ENCODE peak calls at places on chromosomes 6 and 20, in eight cellular contexts. I is AG04450; R is WERI-Rb-1; X is cardiac muscle cell; Q is aorta; U is CD4-positive, alpha-beta memory T cell; D is neural progenitor cell; N is heart left ventricle. C is an unnamed sample.

GRCh38 chr6:100296810-100297544 is 167.7 kb downstream of the SIM1 start:
- DNase-seq in R (no peak), D (no peak), X (peak), I (peak), Q (no peak), N (no peak), U (no peak), C (no peak)

GRCh38 chr6:52390361-52390727 is 28.4 kb downstream of the PAQR8 start:
- DNase-seq in N (no peak), X (peak), U (peak), Q (no peak), R (no peak), I (no peak), D (no peak), C (no peak)

GRCh38 chr6:150886155-150886554 is 20.7 kb downstream of the MTHFD1L start:
- DNase-seq in N (no peak), U (no peak), I (no peak), Q (no peak), R (no peak), D (no peak), X (no peak), C (no peak)

GRCh38 chr6:48766349-48766748 is 655.4 kb upstream of the PTCHD4 start:
- DNase-seq in U (no peak), Q (no peak), I (peak), N (no peak), X (peak), R (no peak), D (no peak), C (no peak)

GRCh38 chr20:39516964-39517363 is 554.8 kb downstream of the DHX35 start:
- DNase-seq in N (no peak), I (no peak), U (no peak), D (no peak), X (no peak), Q (no peak), R (no peak), C (peak)

GRCh38 chr20:621115-621756 is 11.1 kb upstream of the TCF15 start:
- DNase-seq in U (no peak), I (no peak), N (no peak), Q (no peak), R (no peak), X (no peak), D (no peak), C (no peak)

GRCh38 chr6:95547043-95547442 is 30.3 kb upstream of the MANEA start:
- DNase-seq in U (no peak), Q (no peak), D (no peak), X (no peak), R (no peak), I (no peak), N (no peak), C (no peak)

GRCh38 chr20:37473249-37474000 is 47.6 kb upstream of the NNAT start:
- DNase-seq in Q (no peak), U (no peak), X (no peak), R (no peak), D (no peak), N (no peak), I (no peak), C (no peak)

GRCh38 chr6:43702522-43703440 is 15.2 kb upstream of the MRPS18A start:
- DNase-seq in U (peak), D (peak), I (peak), X (peak), Q (peak), R (peak), N (peak), C (peak)

GRCh38 chr20:19880256-19881079 is 122.4 kb downstream of the RIN2 start:
- DNase-seq in I (peak), U (no peak), R (no peak), N (no peak), D (no peak), Q (no peak), X (peak), C (no peak)

GRCh38 chr20:19882446-19882845 is 124.4 kb downstream of the RIN2 start:
- DNase-seq in X (no peak), N (no peak), U (no peak), I (no peak), Q (no peak), D (no peak), R (no peak), C (no peak)

GRCh38 chr20:19881990-19882389 is 123.9 kb downstream of the RIN2 start:
- DNase-seq in Q (no peak), N (no peak), U (no peak), D (no peak), I (no peak), R (no peak), X (no peak), C (no peak)

GRCh38 chr20:19883501-19883900 is 125.4 kb downstream of the RIN2 start:
- DNase-seq in D (no peak), U (no peak), I (no peak), R (no peak), Q (no peak), X (no peak), N (no peak), C (no peak)

GRCh38 chr20:19881080-19881840 is 123.2 kb downstream of the RIN2 start:
- DNase-seq in R (no peak), D (no peak), U (no peak), X (no peak), Q (no peak), I (no peak), N (no peak), C (no peak)
- H3K27ac ChIP-seq in R (no peak), D (no peak), U (no peak), X (no peak), Q (no peak), I (peak), N (no peak), C (no peak)

GRCh38 chr6:34226066-34226465 is 10.6 kb upstream of the HMGA1 start:
- DNase-seq in I (no peak), D (no peak), N (no peak), R (no peak), U (no peak), Q (no peak), X (no peak), C (no peak)
- H3K4me3 ChIP-seq in I (no peak), D (no peak), N (no peak), R (no peak), U (no peak), Q (no peak), X (no peak), C (no peak)

GRCh38 chr6:34360556-34360955 is 31.9 kb downstream of the NUDT3 start:
- DNase-seq in D (no peak), I (no peak), X (peak), N (no peak), R (no peak), Q (no peak), U (no peak), C (no peak)
- H3K27ac ChIP-seq in D (no peak), I (peak), X (no peak), N (no peak), R (no peak), Q (no peak), U (no peak), C (peak)

GRCh38 chr6:41836022-41836659 is 48.6 kb downstream of the TOMM6 start:
- DNase-seq in U (no peak), D (no peak), N (no peak), I (no peak), Q (no peak), R (no peak), X (peak), C (peak)
- H3K4me3 ChIP-seq in U (no peak), D (no peak), N (no peak), I (no peak), Q (no peak), R (no peak), X (no peak), C (peak)

GRCh38 chr6:108564178-108564577 is 3.5 kb downstream of the FOXO3 start:
- DNase-seq in U (no peak), N (no peak), Q (no peak), R (no peak), X (peak), D (no peak), I (no peak), C (no peak)
- H3K27ac ChIP-seq in U (peak), N (peak), Q (no peak), R (no peak), X (no peak), D (no peak), I (peak), C (peak)

DNA sequence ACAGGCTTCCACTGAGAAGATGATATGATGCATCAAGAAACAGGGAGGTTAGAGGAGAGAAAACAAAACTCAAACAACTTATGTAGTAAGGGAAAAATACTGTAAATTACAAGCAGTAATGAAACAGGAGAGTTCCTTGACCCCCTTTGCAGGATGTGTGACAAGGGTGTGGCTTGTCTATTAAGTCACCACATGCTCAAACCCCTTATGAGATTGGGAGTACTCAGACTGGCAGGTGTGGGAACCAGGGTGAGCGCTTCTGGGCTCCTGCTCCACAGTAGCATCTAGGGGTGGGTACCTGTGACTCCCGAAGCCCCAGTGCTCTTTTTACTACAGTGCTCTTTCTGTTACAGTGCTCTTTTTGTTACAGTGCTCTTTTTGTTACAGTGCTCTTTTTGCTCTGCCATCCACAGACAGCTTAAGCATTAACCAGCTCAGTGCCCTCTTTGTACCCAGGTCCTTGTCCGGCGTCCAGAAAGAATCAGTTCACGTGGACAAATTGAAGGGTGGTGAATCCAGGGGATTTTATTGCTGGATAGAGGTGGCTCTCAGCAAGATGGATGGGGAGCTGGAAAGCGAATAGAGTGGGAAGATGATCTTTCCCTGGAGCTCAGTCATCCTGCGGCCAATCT is 28.7 kb downstream of the OLIG3 start:
- DNase-seq in X (no peak), U (no peak), Q (no peak), I (no peak), N (no peak), D (no peak), R (no peak), C (no peak)
- H3K4me3 ChIP-seq in X (no peak), U (no peak), Q (no peak), I (no peak), N (no peak), D (no peak), R (no peak), C (no peak)

GRCh38 chr6:149138699-149139294 is 178.7 kb upstream of the TAB2 start:
- DNase-seq in U (no peak), N (no peak), I (no peak), X (no peak), D (no peak), Q (no peak), R (no peak), C (no peak)

GRCh38 chr6:149136913-149137286 is 180.6 kb upstream of the TAB2 start:
- DNase-seq in I (no peak), N (no peak), R (no peak), Q (no peak), D (no peak), U (no peak), X (no peak), C (no peak)

GRCh38 chr6:149137594-149137993 is 179.9 kb upstream of the TAB2 start:
- DNase-seq in D (no peak), N (no peak), R (no peak), Q (no peak), I (no peak), X (peak), U (no peak), C (no peak)

GRCh38 chr6:149139782-149140136 is 177.8 kb upstream of the TAB2 start:
- DNase-seq in N (no peak), X (no peak), Q (no peak), I (no peak), U (no peak), D (no peak), R (no peak), C (no peak)

DNA sequence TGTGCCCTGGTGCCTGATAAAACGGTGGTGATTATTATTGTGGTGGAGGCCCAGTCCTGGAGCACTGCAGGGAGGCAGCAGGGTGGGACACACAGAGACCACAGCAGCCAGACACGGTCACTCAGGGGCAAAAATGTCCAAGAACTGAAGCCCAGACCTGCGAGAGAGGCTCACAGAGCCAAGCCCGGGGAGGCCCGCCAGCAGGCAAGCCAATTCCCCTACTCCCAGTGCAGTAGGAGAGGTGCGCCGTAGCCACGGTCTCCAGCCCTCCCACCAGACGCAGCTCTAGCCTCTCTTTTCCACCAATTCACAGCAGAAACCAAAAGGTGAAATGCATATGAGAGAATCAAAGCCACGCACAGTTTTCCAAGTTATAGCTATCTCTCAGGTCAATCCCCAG is 179.4 kb upstream of the TAB2 start:
- DNase-seq in N (peak), X (no peak), D (no peak), R (no peak), Q (no peak), U (no peak), I (no peak), C (no peak)
- H3K27ac ChIP-seq in N (no peak), X (no peak), D (no peak), R (no peak), Q (no peak), U (no peak), I (no peak), C (no peak)

GRCh38 chr6:7468382-7469081 is 72.9 kb upstream of the DSP start:
- DNase-seq in R (peak), U (no peak), N (peak), Q (no peak), X (peak), I (no peak), D (no peak), C (no peak)
- H3K4me3 ChIP-seq in R (peak), U (no peak), N (peak), Q (no peak), X (no peak), I (peak), D (no peak), C (no peak)